ENCODE peak calls at places on chromosomes 4 and X, in nine cellular contexts. L, C, K, B, J, W, H, V and O are unnamed samples.

GRCh38 chr4:121340247-121340646 is 40.6 kb downstream of the QRFPR start:
- DNase-seq in L (no peak), C (no peak), K (no peak), B (no peak), J (no peak), W (no peak), H (no peak), V (no peak), O (no peak)

GRCh38 chr4:43243433-43244116 is 351.1 kb downstream of the GRXCR1 start:
- DNase-seq in L (no peak), C (no peak), K (no peak), B (no peak), J (no peak), W (no peak), H (no peak), V (no peak), O (no peak)

GRCh38 chr4:91826186-91826585 is 477.6 kb upstream of the GRID2 start:
- DNase-seq in L (no peak), C (no peak), K (no peak), B (no peak), J (no peak), W (no peak), H (no peak), V (no peak), O (no peak)

GRCh38 chrX:151396042-151396826 is 772 bp upstream of the VMA21 start:
- DNase-seq in L (peak; percentile 27), C (no peak), K (no peak), B (no peak), J (peak; percentile 21), W (peak; percentile 48), H (no peak), V (no peak), O (no peak)

GRCh38 chrX:150363561-150364346 is 637 bp downstream of the MAMLD1 start:
- DNase-seq in L (peak; percentile 59), C (no peak), K (no peak), B (peak; percentile 80), J (peak; percentile 14), W (no peak), H (no peak), V (no peak), O (no peak)

GRCh38 chr4:8283631-8284121 is 14.1 kb downstream of the HTRA3 start:
- DNase-seq in L (peak; percentile 44), C (peak; percentile 60), K (peak; percentile 66), B (peak; percentile 66), J (no peak), W (no peak), H (no peak), V (no peak), O (peak; percentile 50)

GRCh38 chrX:135295944-135296305 is 13.4 kb upstream of the ETDC start:
- DNase-seq in L (no peak), C (no peak), K (no peak), B (no peak), J (no peak), W (no peak), H (no peak), V (no peak), O (no peak)

GRCh38 chr4:8356856-8357255 is 83.7 kb downstream of the ACOX3 start:
- DNase-seq in L (no peak), C (no peak), K (peak; percentile 20), B (no peak), J (no peak), W (peak; percentile 24), H (no peak), V (no peak), O (no peak)

GRCh38 chrX:68691102-68691501 is 43.6 kb downstream of the STARD8 start:
- DNase-seq in L (no peak), C (no peak), K (no peak), B (no peak), J (no peak), W (no peak), H (no peak), V (no peak), O (no peak)

GRCh38 chrX:130771230-130771629 is 131.8 kb downstream of the ENOX2 start:
- DNase-seq in L (no peak), C (no peak), K (no peak), B (no peak), J (no peak), W (no peak), H (no peak), V (no peak), O (no peak)

GRCh38 chrX:11632732-11633131 is 33.0 kb downstream of the ARHGAP6 start:
- DNase-seq in L (no peak), C (no peak), K (no peak), B (no peak), J (no peak), W (no peak), H (no peak), V (no peak), O (no peak)

GRCh38 chr4:90328558-90328957 is 201.4 kb downstream of the CCSER1 start:
- DNase-seq in L (peak; percentile 12), C (no peak), K (no peak), B (no peak), J (peak; percentile 33), W (no peak), H (peak; percentile 44), V (no peak), O (no peak)

GRCh38 chr4:15506464-15506863 is 36.8 kb downstream of the CC2D2A start:
- DNase-seq in L (no peak), C (no peak), K (no peak), B (no peak), J (no peak), W (no peak), H (no peak), V (no peak), O (no peak)

GRCh38 chr4:118865091-118865708 is 23.5 kb upstream of the SYNPO2 start:
- DNase-seq in L (peak; percentile 80), C (no peak), K (no peak), B (no peak), J (peak; percentile 20), W (no peak), H (peak; percentile 64), V (peak; percentile 52), O (no peak)

GRCh38 chrX:149497626-149498025 is 7.5 kb downstream of the IDS start:
- DNase-seq in L (no peak), C (no peak), K (no peak), B (no peak), J (no peak), W (no peak), H (no peak), V (no peak), O (no peak)

GRCh38 chr4:47662975-47663374 is 174.9 kb downstream of the CORIN start:
- DNase-seq in L (peak; percentile 83), C (no peak), K (no peak), B (no peak), J (no peak), W (no peak), H (peak; percentile 29), V (no peak), O (no peak)

GRCh38 chr4:47668810-47669408 is 169.0 kb downstream of the CORIN start:
- DNase-seq in L (peak; percentile 65), C (no peak), K (no peak), B (no peak), J (no peak), W (no peak), H (peak; percentile 36), V (no peak), O (no peak)

GRCh38 chr4:47668256-47668655 is 169.6 kb downstream of the CORIN start:
- DNase-seq in L (no peak), C (no peak), K (no peak), B (no peak), J (no peak), W (no peak), H (no peak), V (no peak), O (no peak)

GRCh38 chr4:47667552-47667951 is 170.3 kb downstream of the CORIN start:
- DNase-seq in L (no peak), C (no peak), K (no peak), B (no peak), J (no peak), W (no peak), H (no peak), V (no peak), O (no peak)

DNA sequence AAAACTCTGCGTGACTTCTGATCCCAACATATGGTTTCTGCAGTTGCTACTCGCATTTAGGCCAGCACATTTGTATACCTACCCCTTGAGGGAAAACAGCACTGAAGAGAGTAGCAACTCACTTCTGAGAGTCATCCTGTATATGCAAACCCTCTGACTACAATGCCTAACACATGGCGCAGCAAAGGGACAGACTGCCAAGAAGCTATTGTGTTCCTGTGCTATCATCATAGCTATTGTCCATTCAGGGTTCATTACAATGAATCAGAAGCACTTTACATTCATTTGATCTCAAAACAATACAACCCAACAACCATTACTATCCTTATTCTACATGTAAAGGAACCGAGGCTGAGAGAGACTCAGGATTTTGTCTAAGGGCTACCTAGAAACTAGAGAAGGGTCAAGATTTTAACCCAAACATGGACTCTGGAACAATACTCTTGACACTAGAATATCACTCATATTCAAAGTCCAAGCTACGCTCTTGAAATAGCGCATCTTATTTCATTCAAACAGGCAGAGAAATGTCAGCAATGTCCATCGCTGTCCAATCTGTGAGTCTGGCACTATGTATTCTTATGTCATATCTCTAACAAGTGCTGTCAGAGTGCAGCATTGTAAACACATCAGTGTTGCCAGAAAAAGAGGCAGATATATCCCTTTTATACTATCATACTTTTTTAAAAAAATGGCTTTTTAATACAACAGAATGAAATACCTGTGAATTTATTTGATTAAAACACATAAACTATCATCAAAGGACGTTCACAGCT is 173.6 kb downstream of the CORIN start:
- DNase-seq in L (no peak), C (no peak), K (no peak), B (no peak), J (no peak), W (no peak), H (no peak), V (no peak), O (no peak)
- TF ChIP-seq POLR2AphosphoS5 in L (no peak), C (no peak), K (no peak), B (no peak), J (no peak), W (no peak), H (no peak), V (no peak), O (no peak)

DNA sequence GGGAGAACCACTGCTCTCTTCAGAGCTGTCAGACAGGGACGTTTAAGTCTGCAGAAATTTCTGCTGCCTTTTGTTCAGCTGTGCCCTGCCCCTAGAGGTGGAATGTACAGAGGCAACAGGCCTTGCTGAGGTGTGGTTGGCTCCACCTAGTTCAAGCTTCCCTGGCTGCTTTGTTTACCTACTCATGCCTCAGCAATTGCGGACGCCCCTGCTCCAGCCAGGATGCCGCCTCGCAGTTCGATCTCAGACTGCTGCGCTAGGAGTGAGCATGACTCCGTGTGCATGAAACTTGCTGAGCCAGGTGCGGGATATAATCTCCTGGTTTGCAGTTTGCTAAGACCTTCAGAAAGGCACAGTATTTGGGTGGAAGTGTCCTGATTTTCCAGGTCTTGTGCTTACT is 70.9 kb downstream of the MAGEB5 start:
- DNase-seq in L (no peak), C (no peak), K (no peak), B (no peak), J (no peak), W (no peak), H (no peak), V (no peak), O (no peak)
- TF ChIP-seq CTCF in L (no peak), C (no peak), K (no peak), B (no peak), J (no peak), W (no peak), H (no peak), V (no peak), O (no peak)

GRCh38 chrX:10620121-10620699 is at the start of gene MID1:
- DNase-seq in L (peak; percentile 84), C (peak; percentile 75), K (peak; percentile 90), B (peak; percentile 71), J (peak; percentile 68), W (peak; percentile 51), H (peak; percentile 55), V (peak; percentile 66), O (peak; percentile 84)
- TF ChIP-seq POLR2AphosphoS5 in L (peak; percentile 55), C (no peak), K (peak; percentile 68), B (peak; percentile 28), J (peak; percentile 81), W (no peak), H (peak; percentile 46), V (peak; percentile 68), O (peak; percentile 38)

GRCh38 chrX:141936080-141936479 is 32.4 kb downstream of the MAGEC1 start:
- DNase-seq in L (peak; percentile 3), C (no peak), K (no peak), B (no peak), J (no peak), W (no peak), H (no peak), V (no peak), O (no peak)
- TF ChIP-seq CTCF in L (peak; percentile 34), C (no peak), K (no peak), B (no peak), J (no peak), W (no peak), H (no peak), V (no peak), O (no peak)